ENCODE peak calls at places on chromosome 2, in five cellular contexts. F is type B pancreatic cell, O is tibial artery, H is AG10803, S is breast epithelium. V is an unnamed sample.

GRCh38 chr2:206989306-206989705 is 50.0 kb downstream of the CPO start:
- DNase-seq in O (no peak), S (no peak), F (no peak), H (no peak), V (no peak)

GRCh38 chr2:222410534-222410933 is 13.8 kb upstream of the SGPP2 start:
- DNase-seq in O (no peak), F (no peak), S (no peak), H (no peak), V (no peak)

GRCh38 chr2:184178229-184178628 is 420.1 kb upstream of the ZNF804A start:
- DNase-seq in O (no peak), H (no peak), S (no peak), F (no peak), V (no peak)

GRCh38 chr2:61178603-61179545 is 16.9 kb downstream of the C2orf74 start:
- DNase-seq in H (peak), O (no peak), S (no peak), F (no peak), V (no peak)

GRCh38 chr2:100029460-100029859 is 112.9 kb downstream of the AFF3 start:
- DNase-seq in S (no peak), O (no peak), F (no peak), H (no peak), V (no peak)

GRCh38 chr2:188303363-188304031 is 11.8 kb downstream of the GULP1 start:
- DNase-seq in O (no peak), S (no peak), F (no peak), H (peak), V (no peak)

GRCh38 chr2:17422066-17422465 is 96.2 kb downstream of the RAD51AP2 start:
- DNase-seq in S (no peak), O (no peak), F (no peak), H (no peak), V (no peak)

GRCh38 chr2:39942970-39943369 is 163.9 kb upstream of the THUMPD2 start:
- DNase-seq in O (no peak), S (no peak), F (no peak), H (peak), V (no peak)

GRCh38 chr2:143736904-143737303 is 607.7 kb downstream of the ARHGAP15 start:
- DNase-seq in H (no peak), S (no peak), F (no peak), O (no peak), V (no peak)

GRCh38 chr2:239297142-239298125 is 103.4 kb downstream of the HDAC4 start:
- DNase-seq in F (no peak), H (no peak), O (peak), S (no peak), V (no peak)

GRCh38 chr2:175744000-175744399 is 258.1 kb downstream of the LNPK start:
- DNase-seq in S (no peak), O (no peak), F (no peak), H (no peak), V (no peak)

GRCh38 chr2:159515482-159515881 is 100.9 kb downstream of the BAZ2B start:
- DNase-seq in S (no peak), F (no peak), H (no peak), O (no peak), V (no peak)

GRCh38 chr2:200378652-200379290 is 72.3 kb downstream of the SPATS2L start:
- DNase-seq in O (no peak), F (no peak), H (peak), S (no peak), V (no peak)

GRCh38 chr2:219155054-219155644 is 5.5 kb downstream of the NHEJ1 start:
- DNase-seq in F (no peak), O (no peak), H (peak), S (no peak), V (no peak)

GRCh38 chr2:149152597-149152996 is 114.1 kb downstream of the LYPD6B start:
- DNase-seq in F (no peak), S (no peak), O (no peak), H (peak), V (no peak)

GRCh38 chr2:46009772-46010171 is 287.4 kb upstream of the EPAS1 start:
- DNase-seq in F (no peak), O (no peak), S (no peak), H (peak), V (no peak)

GRCh38 chr2:188412190-188412589 is 120.5 kb downstream of the GULP1 start:
- DNase-seq in O (no peak), H (no peak), S (no peak), F (no peak), V (no peak)

GRCh38 chr2:35355056-35355455 is 1000.5 kb upstream of the CRIM1 start:
- DNase-seq in H (no peak), S (no peak), O (no peak), F (no peak), V (no peak)

GRCh38 chr2:69474688-69475087 is 37.5 kb upstream of the NFU1 start:
- DNase-seq in F (no peak), O (no peak), S (no peak), H (no peak), V (no peak)

GRCh38 chr2:73004466-73004865 is 67.0 kb downstream of the SFXN5 start:
- DNase-seq in F (no peak), H (no peak), O (peak), S (peak), V (no peak)

GRCh38 chr2:196718796-196719564 is 79.5 kb downstream of the CCDC150 start:
- DNase-seq in O (no peak), S (peak), F (peak), H (peak), V (no peak)

GRCh38 chr2:181784556-181784955 is 104.2 kb upstream of the NEUROD1 start:
- DNase-seq in O (no peak), F (no peak), S (no peak), H (peak), V (no peak)

GRCh38 chr2:200476836-200477235 is 33.0 kb downstream of the KCTD18 start:
- DNase-seq in H (no peak), S (no peak), F (no peak), O (no peak), V (no peak)

GRCh38 chr2:147182260-147182659 is 662.6 kb upstream of the ACVR2A start:
- DNase-seq in S (no peak), F (no peak), H (no peak), O (no peak), V (no peak)

DNA sequence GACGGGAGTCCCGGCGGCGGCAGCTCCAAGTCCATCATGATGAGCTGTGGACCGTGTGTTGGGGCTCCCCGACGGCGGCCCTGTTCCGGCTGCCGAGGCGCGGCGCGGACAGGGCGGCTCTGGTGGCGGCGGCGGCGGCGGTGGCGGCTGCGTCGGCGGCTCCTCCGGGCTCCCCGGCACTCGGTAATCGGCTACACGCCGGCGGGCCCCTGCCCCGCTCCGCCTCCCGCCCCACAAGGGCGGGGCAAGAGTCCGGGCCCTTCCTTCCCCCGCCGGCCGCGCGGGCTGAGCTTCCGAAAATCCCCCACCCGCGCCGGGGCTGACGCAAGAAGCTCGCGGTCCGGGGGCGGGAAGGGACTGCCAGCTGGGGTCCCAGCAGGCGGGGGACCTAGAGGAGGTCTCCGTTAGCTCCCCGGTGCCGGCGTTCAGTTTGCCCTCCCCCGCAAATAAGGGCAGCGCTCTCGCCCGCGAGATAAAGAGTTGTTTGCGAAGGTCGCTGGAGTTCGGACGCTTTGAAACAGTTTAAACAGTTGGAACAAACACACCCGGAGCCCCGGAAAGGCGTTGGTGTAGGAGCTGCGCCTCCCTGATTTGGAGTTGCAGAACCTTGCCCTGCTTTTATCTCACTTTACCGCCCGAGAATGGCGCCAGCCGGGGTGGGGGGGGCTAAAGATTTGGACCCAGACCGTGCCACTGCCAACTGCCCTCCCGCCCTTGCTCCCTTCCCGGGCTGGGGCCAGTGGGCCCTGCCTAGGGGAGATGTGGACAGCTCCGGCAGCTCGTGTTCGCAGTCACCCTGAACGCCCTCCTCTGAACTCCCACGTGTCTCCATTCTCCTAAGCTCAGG is at the start of gene NFE2L2:
- DNase-seq in S (peak), H (peak), O (peak), F (peak), V (peak)
- TF ChIP-seq CTCF in S (no peak), H (no peak), O (no peak), F (no peak), V (no peak)

DNA sequence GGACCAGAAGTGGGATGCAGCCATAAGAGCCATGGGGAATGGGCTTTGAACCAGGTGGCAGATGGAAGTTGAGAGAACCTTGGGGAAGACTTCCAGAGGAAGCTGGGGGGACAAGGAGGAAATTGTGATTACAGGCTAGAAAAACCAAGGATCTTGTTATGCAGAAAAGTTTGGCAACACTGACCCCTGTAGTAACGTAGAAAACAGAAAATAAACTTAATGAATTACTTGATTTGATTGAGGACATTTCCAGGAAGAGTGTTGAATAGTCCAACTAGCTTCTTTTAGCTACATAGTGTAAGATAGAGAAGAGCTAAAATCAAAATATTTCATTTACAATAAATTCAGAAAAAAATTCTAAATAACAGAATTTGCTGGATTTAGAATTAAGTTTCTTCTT is 91.9 kb upstream of the GPC1 start:
- DNase-seq in F (no peak), O (no peak), S (no peak), H (no peak), V (no peak)
- TF ChIP-seq CTCF in F (no peak), O (peak), S (no peak), H (no peak), V (no peak)

GRCh38 chr2:28960401-28960800 is 20.7 kb upstream of the TOGARAM2 start:
- DNase-seq in O (no peak), H (no peak), F (no peak), S (no peak), V (no peak)

GRCh38 chr2:28956415-28956826 is 24.7 kb upstream of the TOGARAM2 start:
- DNase-seq in F (no peak), O (no peak), H (peak), S (no peak), V (no peak)

GRCh38 chr2:28955492-28955891 is 25.6 kb upstream of the TOGARAM2 start:
- DNase-seq in O (no peak), H (no peak), S (no peak), F (no peak), V (no peak)

GRCh38 chr2:28958689-28959088 is 22.4 kb upstream of the TOGARAM2 start:
- DNase-seq in O (no peak), F (no peak), S (peak), H (peak), V (no peak)

GRCh38 chr2:28956890-28957289 is 24.2 kb upstream of the TOGARAM2 start:
- DNase-seq in S (no peak), H (peak), F (no peak), O (no peak), V (no peak)
- TF ChIP-seq CTCF in S (no peak), H (peak), F (peak), O (no peak), V (no peak)

GRCh38 chr2:164737612-164738081 is 104.0 kb downstream of the COBLL1 start:
- DNase-seq in F (no peak), O (no peak), S (peak), H (peak), V (no peak)
- TF ChIP-seq CTCF in F (peak), O (peak), S (peak), H (peak), V (no peak)

GRCh38 chr2:27378096-27378808 is 2.3 kb downstream of the ZNF513 start:
- DNase-seq in H (peak), O (no peak), S (no peak), F (no peak), V (no peak)
- TF ChIP-seq CTCF in H (peak), O (no peak), S (no peak), F (no peak), V (no peak)

GRCh38 chr2:127416486-127417001 is 1.7 kb upstream of the PROC start:
- DNase-seq in F (no peak), H (no peak), S (no peak), O (no peak), V (no peak)

GRCh38 chr2:127414855-127415592 is 3.2 kb upstream of the PROC start:
- DNase-seq in O (no peak), F (no peak), H (no peak), S (no peak), V (no peak)

GRCh38 chr2:127417406-127417805 is 821 bp upstream of the PROC start:
- DNase-seq in S (no peak), F (no peak), O (no peak), H (no peak), V (no peak)

GRCh38 chr2:127413782-127414743 is 4.2 kb upstream of the PROC start:
- DNase-seq in H (peak), O (no peak), S (no peak), F (no peak), V (no peak)

GRCh38 chr2:127415593-127416485 is 2.4 kb upstream of the PROC start:
- DNase-seq in H (no peak), S (peak), F (no peak), O (peak), V (no peak)
- TF ChIP-seq CTCF in H (peak), S (peak), F (peak), O (peak), V (no peak)

GRCh38 chr2:66521459-66521858 is 86.5 kb downstream of the MEIS1 start:
- DNase-seq in S (no peak), F (no peak), H (no peak), O (no peak), V (no peak)
- TF ChIP-seq CTCF in S (no peak), F (no peak), H (no peak), O (no peak), V (no peak)

GRCh38 chr2:198476007-198476406 is 671.6 kb downstream of the PLCL1 start:
- DNase-seq in S (no peak), O (no peak), H (no peak), F (no peak), V (no peak)

GRCh38 chr2:198465970-198466369 is 661.6 kb downstream of the PLCL1 start:
- DNase-seq in H (no peak), S (no peak), F (no peak), O (no peak), V (no peak)

DNA sequence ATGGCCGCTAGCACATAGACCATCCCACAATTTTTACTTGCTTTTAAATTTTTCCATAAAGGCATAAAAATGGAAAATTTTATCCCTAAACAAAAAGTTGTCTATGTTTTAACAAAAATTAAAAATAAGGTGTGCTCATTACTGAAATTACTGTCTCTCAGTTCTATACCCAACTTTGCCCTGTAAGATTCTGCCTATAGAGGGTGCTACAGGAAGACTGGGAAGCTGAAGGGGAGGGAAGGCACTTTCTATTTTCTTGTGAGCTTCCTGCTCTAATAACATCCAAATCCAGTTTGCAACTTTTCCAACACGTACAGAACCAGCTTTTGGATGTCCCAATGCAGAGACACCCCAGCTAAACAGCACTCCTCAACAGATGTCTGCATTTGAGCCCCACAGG is 666.9 kb downstream of the PLCL1 start:
- DNase-seq in O (no peak), S (no peak), F (no peak), H (no peak), V (no peak)
- TF ChIP-seq CTCF in O (no peak), S (no peak), F (no peak), H (peak), V (no peak)

V was measured in omental fat pad.